ENCODE peak calls at places on chromosomes 11 and 22, in four cellular contexts. I is HepG2, U is K562, D is SK-N-SH. S is an unnamed sample.

GRCh38 chr22:32745251-32745995 is 56.1 kb upstream of the TIMP3 start:
- DNase-seq in I (no peak), U (no peak), D (peak), S (no peak)

GRCh38 chr11:12206529-12206928 is 96.1 kb downstream of the MICAL2 start:
- DNase-seq in I (no peak), U (no peak), D (no peak), S (no peak)

GRCh38 chr11:112965601-112966125 is 4.4 kb downstream of the NCAM1 start:
- DNase-seq in I (no peak), U (no peak), D (no peak), S (no peak)

GRCh38 chr11:101061606-101062005 is 68.0 kb downstream of the PGR start:
- DNase-seq in I (no peak), U (no peak), D (no peak), S (no peak)

GRCh38 chr11:38971141-38971540 is 2373.1 kb upstream of the RAG2 start:
- DNase-seq in I (no peak), U (no peak), D (no peak), S (no peak)

GRCh38 chr22:39444937-39445465 is 11.8 kb upstream of the MGAT3 start:
- DNase-seq in I (no peak), U (no peak), D (no peak), S (no peak)

GRCh38 chr11:26473216-26474194 is 98.6 kb downstream of the MUC15 start:
- DNase-seq in I (no peak), U (no peak), D (no peak), S (no peak)

GRCh38 chr22:47847281-47847890 is 1084.9 kb downstream of the TBC1D22A start:
- DNase-seq in I (no peak), U (no peak), D (no peak), S (no peak)

DNA sequence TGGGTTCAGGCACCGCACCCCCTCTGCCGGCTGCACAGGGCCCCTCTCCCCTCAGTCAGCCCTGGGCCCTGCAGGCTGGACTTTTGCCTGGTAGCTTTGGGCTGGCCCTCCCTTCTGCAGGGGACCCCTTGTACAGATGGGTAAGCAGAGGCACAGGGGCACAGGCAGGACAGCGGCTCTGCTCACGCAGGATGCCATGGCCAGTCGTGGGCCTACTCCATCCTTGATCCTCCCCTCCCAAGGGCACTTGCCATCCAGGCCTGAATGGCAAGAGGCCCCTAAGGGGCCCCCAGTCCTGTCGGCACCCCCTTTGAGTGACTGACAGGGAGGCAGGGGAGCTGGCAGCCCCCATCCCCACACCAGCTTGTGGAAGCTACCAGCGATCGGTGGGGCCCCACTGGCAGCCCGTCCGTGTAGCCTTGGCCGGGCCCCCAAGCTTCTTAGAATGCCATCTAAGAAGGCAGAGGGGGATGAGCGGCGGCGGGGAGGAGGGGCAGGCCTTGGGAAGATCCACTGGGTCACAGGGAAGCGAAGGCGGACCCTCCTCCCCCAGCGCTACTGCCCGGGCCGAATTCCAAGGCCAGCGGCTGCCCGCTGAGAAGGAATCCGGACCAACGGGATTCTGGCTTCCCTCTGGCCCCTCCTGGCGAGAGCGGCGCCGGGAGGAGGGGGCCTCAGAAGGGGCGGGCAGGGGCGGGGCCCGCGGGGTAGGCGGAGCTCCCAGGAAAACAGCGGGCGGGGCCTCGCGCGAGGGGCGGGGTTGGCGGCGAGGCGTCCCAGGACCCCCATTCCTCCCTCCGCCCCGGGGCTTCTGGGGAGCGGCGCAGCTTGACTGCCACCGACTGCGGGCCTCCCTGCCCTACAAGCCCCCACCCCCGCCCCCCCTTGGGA is 6.8 kb upstream of the CHKA start:
- DNase-seq in I (peak), U (peak), D (peak), S (no peak)
- TF ChIP-seq TAF1 in I (peak), U (no peak), D (no peak), S (no peak)

GRCh38 chr11:46254135-46254491 is 23.3 kb upstream of the CREB3L1 start:
- DNase-seq in I (peak), U (no peak), D (no peak), S (no peak)
- TF ChIP-seq USF2 in I (no peak), U (no peak), D (no peak), S (no peak)

GRCh38 chr22:22682807-22683667 is 38.6 kb downstream of the GGTLC2 start:
- DNase-seq in I (no peak), U (no peak), D (no peak), S (no peak)
- TF ChIP-seq SMC3 in I (no peak), U (no peak), D (no peak), S (no peak)

DNA sequence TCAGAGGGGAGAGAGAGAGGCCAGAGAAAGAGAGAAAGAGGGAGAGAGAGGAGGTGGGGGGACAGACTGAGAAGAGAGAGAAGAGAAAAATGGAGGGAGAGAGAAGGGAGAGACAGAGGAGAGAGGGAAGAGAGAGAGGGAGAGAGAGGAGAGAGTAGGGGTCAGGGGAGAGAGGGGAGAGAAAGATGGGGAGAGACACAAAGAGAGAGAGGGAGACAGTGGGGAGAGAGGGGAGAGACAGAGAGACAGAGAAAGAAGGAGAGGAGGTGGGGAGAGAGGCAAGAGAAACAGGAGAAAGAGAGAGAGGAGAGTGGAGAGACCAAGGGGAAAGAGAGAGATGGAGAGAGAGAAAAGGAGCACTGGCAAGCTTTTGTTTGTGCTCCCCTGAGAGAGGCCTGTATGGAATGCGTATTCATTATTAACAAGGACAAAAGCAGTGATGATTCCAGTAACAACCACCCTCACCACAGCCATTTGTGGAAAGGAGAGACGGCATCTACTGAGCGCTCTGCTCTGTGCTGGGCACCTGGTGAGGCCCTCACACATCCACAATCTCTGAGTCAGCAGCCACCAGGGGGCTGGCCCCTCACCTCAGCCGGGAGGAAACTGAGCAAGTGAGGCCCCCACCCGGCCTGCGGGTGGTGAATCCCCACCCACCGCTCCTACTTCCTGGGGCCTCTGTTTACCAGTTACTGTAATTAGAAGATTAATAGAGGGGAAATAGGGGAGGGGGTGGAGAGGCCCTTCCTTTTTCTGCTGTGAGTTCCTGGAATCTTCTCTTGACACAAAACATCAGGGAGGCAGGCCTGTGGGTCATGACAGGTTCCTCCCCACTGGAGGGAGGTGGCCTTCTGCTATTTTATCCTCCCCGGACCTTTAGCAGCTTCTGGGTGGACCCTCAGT is 14.7 kb upstream of the MIAT start:
- DNase-seq in I (no peak), U (peak), D (no peak), S (no peak)
- TF ChIP-seq TAF1 in I (no peak), U (no peak), D (no peak), S (no peak)

GRCh38 chr11:70112017-70112434 is 33.9 kb downstream of the ANO1 start:
- DNase-seq in I (no peak), U (no peak), D (no peak), S (no peak)
- TF ChIP-seq USF2 in I (no peak), U (no peak), D (no peak), S (no peak)

DNA sequence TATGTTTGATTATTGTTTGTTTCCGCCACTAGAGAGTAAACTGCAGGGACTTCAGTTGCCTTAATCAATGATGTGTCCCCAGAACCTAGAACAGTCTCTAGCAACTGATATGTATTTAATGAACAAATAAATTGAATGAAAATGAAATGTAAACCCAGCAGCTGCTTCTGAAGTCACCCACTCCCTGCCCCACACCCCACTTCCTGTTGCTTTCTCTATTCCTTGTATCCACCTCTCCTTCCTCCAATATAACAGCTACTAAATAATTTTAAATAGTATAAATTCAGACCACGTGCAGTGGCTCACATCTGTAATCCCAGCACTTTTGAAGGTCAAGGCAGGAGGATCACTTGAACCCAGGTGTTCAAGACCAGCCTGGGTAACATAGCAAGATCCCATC is 15.8 kb downstream of the MYH9 start:
- DNase-seq in I (no peak), U (no peak), D (no peak), S (no peak)
- TF ChIP-seq SMC3 in I (no peak), U (no peak), D (no peak), S (no peak)

DNA sequence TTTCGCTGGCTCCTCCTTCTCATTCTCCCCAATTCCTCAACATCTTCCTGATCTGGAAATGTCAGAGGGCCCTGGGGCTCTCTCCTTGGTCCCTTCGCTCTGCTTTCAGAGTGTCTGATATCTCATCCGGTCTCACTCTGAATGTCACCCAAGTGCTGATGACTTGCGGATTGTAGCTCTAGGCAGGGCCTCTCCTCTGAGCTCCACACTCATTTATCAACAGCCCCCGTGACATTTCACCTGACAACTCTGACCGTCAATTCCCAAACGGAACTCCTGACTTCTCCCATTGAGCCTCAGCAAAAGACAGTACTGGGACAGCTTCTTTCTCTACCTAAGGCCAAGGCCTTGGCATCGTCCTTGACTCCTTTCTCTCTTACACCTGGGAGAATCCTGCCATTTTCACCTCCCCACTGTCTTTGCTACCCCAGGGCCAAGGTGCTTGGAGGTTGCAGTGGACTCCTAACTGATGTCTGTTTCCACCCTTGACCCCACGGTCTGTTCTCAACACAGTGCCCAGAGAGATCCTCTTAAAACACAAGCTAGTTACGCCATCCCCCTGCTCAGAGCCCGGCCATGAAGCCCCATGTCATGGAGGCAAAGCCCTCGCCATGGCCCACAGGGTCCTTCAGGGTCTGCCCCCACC is 57.5 kb upstream of the THY1 start:
- DNase-seq in I (no peak), U (no peak), D (no peak), S (no peak)
- TF ChIP-seq TAF1 in I (no peak), U (no peak), D (no peak), S (no peak)

GRCh38 chr11:95531116-95531515 is 258.5 kb downstream of the FAM76B start:
- DNase-seq in I (no peak), U (no peak), D (no peak), S (no peak)
- TF ChIP-seq USF2 in I (no peak), U (no peak), D (no peak), S (no peak)

GRCh38 chr11:47399860-47400812 is 8.3 kb upstream of the SLC39A13 start:
- DNase-seq in I (no peak), U (peak), D (peak), S (no peak)
- TF ChIP-seq SMC3 in I (no peak), U (no peak), D (no peak), S (no peak)

GRCh38 chr22:45684169-45684568 is 12.5 kb downstream of the ATXN10 start:
- DNase-seq in I (no peak), U (no peak), D (no peak), S (no peak)
- TF ChIP-seq TAF1 in I (no peak), U (no peak), D (no peak), S (no peak)